ENCODE peak calls at places on chromosomes 11 and 22, in six cellular contexts. R is stimulated activated CD8-positive, alpha-beta memory T cell treated with anti-CD3 and anti-CD28 coated beads, Interleukin-15, amount 100 ng/mL, for 1 hour; Q is GM23248; L is stimulated activated CD4-positive, alpha-beta T cell treated with anti-CD3 and anti-CD28 coated beads, Interleukin-15, amount 100 ng/mL, for 24 hours; P is effector memory CD8-positive, alpha-beta T cell; W is adipocyte. J is an unnamed sample.

GRCh38 chr11:114441921-114442320 is 2.7 kb downstream of the REXO2 start:
- DNase-seq in R (no peak), Q (no peak), L (no peak), P (no peak), W (peak; percentile 12), J (no peak)

GRCh38 chr11:104028476-104028875 is 8.0 kb upstream of the DDI1 start:
- DNase-seq in R (no peak), Q (no peak), L (no peak), P (no peak), W (peak; percentile 63), J (no peak)

GRCh38 chr11:8338138-8338537 is 74.5 kb upstream of the LMO1 start:
- DNase-seq in R (no peak), Q (peak; percentile 63), L (peak; percentile 60), P (no peak), W (peak; percentile 36), J (no peak)

GRCh38 chr11:69210660-69211035 is 54.9 kb downstream of the SMIM38 start:
- DNase-seq in R (no peak), Q (no peak), L (no peak), P (no peak), W (no peak), J (no peak)

GRCh38 chr11:32334822-32335221 is 100.5 kb downstream of the WT1 start:
- DNase-seq in R (no peak), Q (peak; percentile 45), L (peak; percentile 50), P (no peak), W (no peak), J (no peak)

GRCh38 chr11:66069715-66070603 is at the start of gene PACS1:
- DNase-seq in R (peak; percentile 50), Q (peak; percentile 94), L (peak; percentile 85), P (peak; percentile 79), W (peak; percentile 94), J (peak; percentile 50)

GRCh38 chr22:50276143-50276542 is 6.0 kb upstream of the MAPK11 start:
- DNase-seq in R (no peak), Q (peak; percentile 66), L (peak; percentile 62), P (peak; percentile 41), W (peak; percentile 49), J (peak; percentile 73)

GRCh38 chr22:49551446-49551845 is 276.2 kb downstream of the BRD1 start:
- DNase-seq in R (no peak), Q (no peak), L (no peak), P (no peak), W (no peak), J (no peak)

GRCh38 chr11:120932305-120932905 is 91.5 kb upstream of the TBCEL start:
- DNase-seq in R (no peak), Q (no peak), L (no peak), P (no peak), W (no peak), J (no peak)

GRCh38 chr11:59429924-59430516 is 3.8 kb upstream of the OR5A2 start:
- DNase-seq in R (no peak), Q (peak; percentile 48), L (peak; percentile 42), P (peak; percentile 35), W (peak; percentile 64), J (no peak)

GRCh38 chr11:120013325-120014250 is 124.3 kb downstream of the TRIM29 start:
- DNase-seq in R (no peak), Q (peak; percentile 63), L (peak; percentile 38), P (no peak), W (no peak), J (peak; percentile 23)

GRCh38 chr11:95296621-95297025 is 65.6 kb upstream of the SESN3 start:
- DNase-seq in R (no peak), Q (peak; percentile 26), L (no peak), P (no peak), W (no peak), J (no peak)

GRCh38 chr11:31340903-31341572 is 28.5 kb downstream of the DCDC1 start:
- DNase-seq in R (no peak), Q (peak; percentile 59), L (peak; percentile 2), P (no peak), W (peak; percentile 31), J (no peak)

GRCh38 chr11:62130498-62131464 is 7.0 kb downstream of the INCENP start:
- DNase-seq in R (no peak), Q (no peak), L (no peak), P (no peak), W (no peak), J (no peak)

GRCh38 chr11:100618914-100619313 is 68.2 kb upstream of the ARHGAP42 start:
- DNase-seq in R (no peak), Q (no peak), L (no peak), P (no peak), W (no peak), J (no peak)

GRCh38 chr11:17224727-17225126 is 16.9 kb upstream of the PIK3C2A start:
- DNase-seq in R (no peak), Q (no peak), L (no peak), P (no peak), W (peak; percentile 57), J (no peak)

GRCh38 chr11:35878736-35879135 is 65.1 kb upstream of the LDLRAD3 start:
- DNase-seq in R (no peak), Q (no peak), L (no peak), P (no peak), W (no peak), J (no peak)

GRCh38 chr11:65442952-65443351 is 20.4 kb downstream of the NEAT1 start:
- DNase-seq in R (no peak), Q (peak; percentile 59), L (no peak), P (no peak), W (no peak), J (no peak)

GRCh38 chr11:43573233-43573632 is 107.3 kb upstream of the HSD17B12 start:
- DNase-seq in R (no peak), Q (peak; percentile 64), L (peak; percentile 43), P (no peak), W (no peak), J (no peak)

GRCh38 chr11:58192229-58192628 is 3.4 kb downstream of the OR9Q2 start:
- DNase-seq in R (no peak), Q (no peak), L (no peak), P (no peak), W (no peak), J (no peak)

GRCh38 chr11:99069831-99070444 is 49.2 kb downstream of the CNTN5 start:
- DNase-seq in R (no peak), Q (no peak), L (no peak), P (no peak), W (peak; percentile 25), J (no peak)

GRCh38 chr11:2300290-2300935 is 1.3 kb downstream of the C11orf21 start:
- DNase-seq in R (no peak), Q (no peak), L (no peak), P (no peak), W (no peak), J (no peak)

GRCh38 chr11:16111690-16112089 is 244.7 kb downstream of the SOX6 start:
- DNase-seq in R (no peak), Q (no peak), L (no peak), P (no peak), W (no peak), J (no peak)

GRCh38 chr22:22907551-22908494 is 20.2 kb downstream of the IGLL5 start:
- DNase-seq in R (no peak), Q (no peak), L (no peak), P (no peak), W (no peak), J (no peak)

GRCh38 chr11:75679566-75679965 is 10.7 kb upstream of the MAP6 start:
- DNase-seq in R (no peak), Q (no peak), L (no peak), P (no peak), W (no peak), J (no peak)

GRCh38 chr11:36123353-36124220 is 165.6 kb downstream of the COMMD9 start:
- DNase-seq in R (no peak), Q (no peak), L (no peak), P (no peak), W (no peak), J (peak; percentile 40)

GRCh38 chr11:126284829-126285228 is 1.9 kb downstream of the TIRAP start:
- DNase-seq in R (peak; percentile 75), Q (peak; percentile 96), L (peak; percentile 94), P (peak; percentile 76), W (peak; percentile 88), J (no peak)

GRCh38 chr11:95908826-95909225 is 15.1 kb downstream of the MTMR2 start:
- DNase-seq in R (no peak), Q (peak; percentile 55), L (no peak), P (no peak), W (no peak), J (no peak)

GRCh38 chr11:98227266-98227665 is 793.5 kb upstream of the CNTN5 start:
- DNase-seq in R (no peak), Q (no peak), L (no peak), P (no peak), W (no peak), J (no peak)

GRCh38 chr11:102007567-102008437 is 39.4 kb upstream of the CFAP300 start:
- DNase-seq in R (no peak), Q (peak; percentile 70), L (no peak), P (no peak), W (peak; percentile 86), J (no peak)

GRCh38 chr11:72773291-72773690 is 20.6 kb downstream of the STARD10 start:
- DNase-seq in R (no peak), Q (peak; percentile 96), L (no peak), P (no peak), W (peak; percentile 87), J (no peak)

GRCh38 chr22:48559647-48560388 is 1267.9 kb downstream of the BRD1 start:
- DNase-seq in R (no peak), Q (no peak), L (no peak), P (no peak), W (no peak), J (no peak)

GRCh38 chr11:128407962-128408361 is 179.4 kb downstream of the ETS1 start:
- DNase-seq in R (no peak), Q (peak; percentile 80), L (no peak), P (no peak), W (peak; percentile 95), J (no peak)

GRCh38 chr11:35029979-35030378 is 109.0 kb upstream of the CD44 start:
- DNase-seq in R (no peak), Q (peak; percentile 97), L (peak; percentile 43), P (no peak), W (peak; percentile 64), J (no peak)

GRCh38 chr11:122748968-122749687 is 89.2 kb upstream of the CRTAM start:
- DNase-seq in R (no peak), Q (peak; percentile 97), L (peak; percentile 73), P (peak; percentile 24), W (peak; percentile 74), J (no peak)

GRCh38 chr11:125055107-125055715 is 7.9 kb upstream of the SLC37A2 start:
- DNase-seq in R (no peak), Q (no peak), L (no peak), P (no peak), W (no peak), J (no peak)

J was measured in C1 segment of cervical spinal cord.